ENCODE peak calls at places on chromosomes 5 and 9, in seven cellular contexts. E is thoracic aorta, Q is astrocyte of the cerebellum, R is dorsolateral prefrontal cortex, U is neural progenitor cell, K is colonic mucosa, C is cardiac fibroblast. B is an unnamed sample.

GRCh38 chr9:90894956-90895687 is 93.5 kb downstream of the SYK start:
- DNase-seq in E (no peak), Q (no peak), R (no peak), U (peak), K (no peak), C (peak), B (no peak)

GRCh38 chr5:58466939-58467338 is 7.1 kb upstream of the PLK2 start:
- DNase-seq in E (no peak), Q (no peak), R (no peak), U (peak), K (no peak), C (peak), B (no peak)

GRCh38 chr9:130698514-130698913 is 4.9 kb downstream of the EXOSC2 start:
- DNase-seq in E (no peak), Q (peak), R (no peak), U (no peak), K (no peak), C (peak), B (no peak)

GRCh38 chr9:97176206-97176605 is 131.3 kb upstream of the CCDC180 start:
- DNase-seq in E (no peak), Q (no peak), R (no peak), U (no peak), K (no peak), C (no peak), B (no peak)

GRCh38 chr9:121820286-121821005 is 169.0 kb downstream of the DAB2IP start:
- DNase-seq in E (no peak), Q (no peak), R (no peak), U (no peak), K (no peak), C (no peak), B (no peak)

GRCh38 chr9:14096182-14096922 is 217.6 kb downstream of the NFIB start:
- DNase-seq in E (no peak), Q (peak), R (no peak), U (peak), K (no peak), C (peak), B (no peak)

GRCh38 chr9:89686134-89686533 is 81.3 kb downstream of the GADD45G start:
- DNase-seq in E (no peak), Q (no peak), R (no peak), U (no peak), K (peak), C (no peak), B (no peak)

GRCh38 chr5:106415541-106415940 is 1255.2 kb downstream of the EFNA5 start:
- DNase-seq in E (no peak), Q (peak), R (no peak), U (no peak), K (no peak), C (peak), B (peak)

GRCh38 chr5:39622281-39622680 is 197.5 kb upstream of the DAB2 start:
- DNase-seq in E (no peak), Q (no peak), R (no peak), U (no peak), K (no peak), C (no peak), B (no peak)

GRCh38 chr5:142769251-142769792 is 855 bp upstream of the ARHGAP26 start:
- DNase-seq in E (no peak), Q (no peak), R (no peak), U (peak), K (peak), C (no peak), B (no peak)

GRCh38 chr5:146073239-146073900 is 32.0 kb downstream of the PLAC8L1 start:
- DNase-seq in E (no peak), Q (no peak), R (no peak), U (no peak), K (no peak), C (no peak), B (no peak)

GRCh38 chr5:31007672-31008071 is 185.8 kb upstream of the CDH6 start:
- DNase-seq in E (no peak), Q (no peak), R (no peak), U (no peak), K (no peak), C (no peak), B (no peak)

GRCh38 chr5:36900279-36900678 is 23.7 kb downstream of the NIPBL start:
- DNase-seq in E (no peak), Q (no peak), R (no peak), U (no peak), K (no peak), C (peak), B (no peak)

GRCh38 chr9:115135786-115136185 is 17.8 kb upstream of the TNC start:
- DNase-seq in E (no peak), Q (no peak), R (no peak), U (no peak), K (no peak), C (peak), B (no peak)

GRCh38 chr9:3740690-3741419 is 215.1 kb upstream of the RFX3 start:
- DNase-seq in E (no peak), Q (no peak), R (no peak), U (no peak), K (no peak), C (peak), B (no peak)

GRCh38 chr9:135962696-135963307 is 1.6 kb upstream of the UBAC1 start:
- DNase-seq in E (no peak), Q (no peak), R (no peak), U (no peak), K (no peak), C (no peak), B (no peak)

GRCh38 chr9:135959814-135960213 is 1.4 kb downstream of the UBAC1 start:
- DNase-seq in E (no peak), Q (no peak), R (no peak), U (no peak), K (no peak), C (no peak), B (no peak)

GRCh38 chr9:135960328-135961276 is 571 bp downstream of the UBAC1 start:
- DNase-seq in E (no peak), Q (no peak), R (no peak), U (peak), K (no peak), C (peak), B (no peak)

GRCh38 chr9:135961811-135962695 is 880 bp upstream of the UBAC1 start:
- DNase-seq in E (no peak), Q (no peak), R (no peak), U (no peak), K (no peak), C (no peak), B (no peak)

GRCh38 chr9:135961277-135961705 is at the start of gene UBAC1:
- DNase-seq in E (peak), Q (peak), R (peak), U (peak), K (peak), C (peak), B (peak)
- TF ChIP-seq CTCF in E (peak), Q (peak), R (peak), U (peak), K (peak), C (peak), B (no peak)

GRCh38 chr9:136398286-136398685 is 1.7 kb downstream of the SNAPC4 start:
- DNase-seq in E (no peak), Q (no peak), R (no peak), U (no peak), K (no peak), C (no peak), B (no peak)
- H3K4me3 ChIP-seq in E (no peak), Q (no peak), R (no peak), U (peak), K (no peak), C (no peak), B (peak)

DNA sequence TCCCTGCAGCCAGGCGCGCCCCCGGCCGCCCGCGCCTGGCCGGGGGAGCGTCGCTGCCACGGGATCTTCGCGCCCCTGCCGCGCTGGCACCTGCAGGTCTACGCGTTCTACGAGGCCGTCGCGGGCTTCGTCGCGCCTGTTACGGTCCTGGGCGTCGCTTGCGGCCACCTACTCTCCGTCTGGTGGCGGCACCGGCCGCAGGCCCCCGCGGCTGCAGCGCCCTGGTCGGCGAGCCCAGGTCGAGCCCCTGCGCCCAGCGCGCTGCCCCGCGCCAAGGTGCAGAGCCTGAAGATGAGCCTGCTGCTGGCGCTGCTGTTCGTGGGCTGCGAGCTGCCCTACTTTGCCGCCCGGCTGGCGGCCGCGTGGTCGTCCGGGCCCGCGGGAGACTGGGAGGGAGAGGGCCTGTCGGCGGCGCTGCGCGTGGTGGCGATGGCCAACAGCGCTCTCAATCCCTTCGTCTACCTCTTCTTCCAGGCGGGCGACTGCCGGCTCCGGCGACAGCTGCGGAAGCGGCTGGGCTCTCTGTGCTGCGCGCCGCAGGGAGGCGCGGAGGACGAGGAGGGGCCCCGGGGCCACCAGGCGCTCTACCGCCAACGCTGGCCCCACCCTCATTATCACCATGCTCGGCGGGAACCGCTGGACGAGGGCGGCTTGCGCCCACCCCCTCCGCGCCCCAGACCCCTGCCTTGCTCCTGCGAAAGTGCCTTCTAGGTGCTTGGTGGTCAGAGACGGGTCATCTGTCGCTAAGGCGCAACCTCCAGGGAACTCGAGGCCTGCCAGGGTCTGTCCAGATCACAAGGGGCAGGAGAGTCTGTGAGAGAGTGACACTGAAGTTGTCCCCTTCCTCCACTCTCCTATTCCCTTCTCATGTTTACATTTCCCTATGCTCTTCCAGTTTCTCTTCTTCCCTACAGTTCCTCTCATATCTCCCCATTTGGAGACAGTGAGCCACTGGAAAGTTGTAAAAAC is 1.3 kb downstream of the GPR150 start:
- DNase-seq in E (no peak), Q (no peak), R (peak), U (peak), K (peak), C (peak), B (no peak)
- TF ChIP-seq CTCF in E (no peak), Q (no peak), R (no peak), U (peak), K (no peak), C (no peak), B (no peak)

GRCh38 chr5:189976-190365 is 1.3 kb upstream of the LRRC14B start:
- DNase-seq in E (no peak), Q (no peak), R (no peak), U (no peak), K (no peak), C (no peak), B (no peak)

GRCh38 chr5:191949-192690 is 825 bp downstream of the LRRC14B start:
- DNase-seq in E (no peak), Q (no peak), R (no peak), U (no peak), K (no peak), C (no peak), B (no peak)

GRCh38 chr5:192691-192969 is 1.3 kb downstream of the LRRC14B start:
- DNase-seq in E (no peak), Q (no peak), R (no peak), U (no peak), K (no peak), C (no peak), B (no peak)

GRCh38 chr5:190366-191035 is 794 bp upstream of the LRRC14B start:
- DNase-seq in E (no peak), Q (no peak), R (no peak), U (no peak), K (no peak), C (no peak), B (no peak)

GRCh38 chr5:191036-191948 is at the start of gene LRRC14B:
- DNase-seq in E (no peak), Q (no peak), R (peak), U (no peak), K (no peak), C (no peak), B (no peak)
- H3K4me3 ChIP-seq in E (peak), Q (no peak), R (peak), U (no peak), K (no peak), C (no peak), B (no peak)

GRCh38 chr9:133971121-133971951 is 20.8 kb downstream of the VAV2 start:
- DNase-seq in E (no peak), Q (no peak), R (no peak), U (no peak), K (no peak), C (no peak), B (no peak)
- TF ChIP-seq CTCF in E (no peak), Q (no peak), R (no peak), U (no peak), K (no peak), C (no peak), B (no peak)

GRCh38 chr5:141478321-141478945 is 2.7 kb downstream of the PCDHGC3 start:
- DNase-seq in E (no peak), Q (no peak), R (no peak), U (no peak), K (peak), C (no peak), B (no peak)

GRCh38 chr5:141477815-141478214 is 2.0 kb downstream of the PCDHGC3 start:
- DNase-seq in E (no peak), Q (no peak), R (no peak), U (no peak), K (no peak), C (no peak), B (no peak)

GRCh38 chr5:141475625-141476131 is at the start of gene PCDHGC3:
- DNase-seq in E (peak), Q (peak), R (peak), U (peak), K (peak), C (peak), B (peak)

GRCh38 chr5:141476132-141476909 is 555 bp downstream of the PCDHGC3 start:
- DNase-seq in E (no peak), Q (peak), R (peak), U (peak), K (peak), C (peak), B (peak)

DNA sequence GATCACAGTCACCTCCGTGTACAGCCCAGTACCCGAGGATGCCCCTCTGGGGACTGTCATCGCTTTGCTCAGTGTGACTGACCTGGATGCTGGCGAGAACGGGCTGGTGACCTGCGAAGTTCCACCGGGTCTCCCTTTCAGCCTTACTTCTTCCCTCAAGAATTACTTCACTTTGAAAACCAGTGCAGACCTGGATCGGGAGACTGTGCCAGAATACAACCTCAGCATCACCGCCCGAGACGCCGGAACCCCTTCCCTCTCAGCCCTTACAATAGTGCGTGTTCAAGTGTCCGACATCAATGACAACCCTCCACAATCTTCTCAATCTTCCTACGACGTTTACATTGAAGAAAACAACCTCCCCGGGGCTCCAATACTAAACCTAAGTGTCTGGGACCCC is 1.4 kb downstream of the PCDHGC3 start:
- DNase-seq in E (no peak), Q (no peak), R (no peak), U (no peak), K (no peak), C (no peak), B (no peak)
- H3K4me3 ChIP-seq in E (peak), Q (peak), R (peak), U (peak), K (peak), C (peak), B (peak)

B was measured in HFF-Myc.